ENCODE peak calls at places on chromosomes 13 and 19, in ten cellular contexts. One of them, this sample, is unnamed.

GRCh38 chr13:45194081-45194939 is 6.5 kb downstream of the KCTD4 start:
- DNase-seq in stomach: no peak
- DNase-seq in neural crest cell: no peak
- DNase-seq in cardiac muscle cell: peak
- DNase-seq in foreskin fibroblast: peak
- DNase-seq in CD4-positive, alpha-beta T cell: no peak
- DNase-seq in AG10803: peak
- DNase-seq in fibroblast of pulmonary artery: peak
- DNase-seq in mesothelial cell of epicardium: no peak
- DNase-seq in body of pancreas: peak
- DNase-seq in this sample: no peak

GRCh38 chr13:51147732-51148131 is 36.7 kb upstream of the C13orf42 start:
- DNase-seq in stomach: no peak
- DNase-seq in neural crest cell: no peak
- DNase-seq in cardiac muscle cell: no peak
- DNase-seq in foreskin fibroblast: no peak
- DNase-seq in CD4-positive, alpha-beta T cell: no peak
- DNase-seq in AG10803: no peak
- DNase-seq in fibroblast of pulmonary artery: no peak
- DNase-seq in mesothelial cell of epicardium: no peak
- DNase-seq in body of pancreas: no peak
- DNase-seq in this sample: no peak

GRCh38 chr13:103663996-103664395 is 597.8 kb upstream of the SLC10A2 start:
- DNase-seq in stomach: no peak
- DNase-seq in neural crest cell: no peak
- DNase-seq in cardiac muscle cell: no peak
- DNase-seq in foreskin fibroblast: no peak
- DNase-seq in CD4-positive, alpha-beta T cell: no peak
- DNase-seq in AG10803: no peak
- DNase-seq in fibroblast of pulmonary artery: no peak
- DNase-seq in mesothelial cell of epicardium: no peak
- DNase-seq in body of pancreas: no peak
- DNase-seq in this sample: no peak

GRCh38 chr19:46670874-46671273 is 9.9 kb upstream of the DACT3 start:
- DNase-seq in stomach: no peak
- DNase-seq in neural crest cell: no peak
- DNase-seq in cardiac muscle cell: no peak
- DNase-seq in foreskin fibroblast: peak
- DNase-seq in CD4-positive, alpha-beta T cell: no peak
- DNase-seq in AG10803: peak
- DNase-seq in fibroblast of pulmonary artery: peak
- DNase-seq in mesothelial cell of epicardium: no peak
- DNase-seq in body of pancreas: no peak
- DNase-seq in this sample: no peak

GRCh38 chr13:114259974-114260373 is 21.4 kb upstream of the UPF3A start:
- DNase-seq in stomach: no peak
- DNase-seq in neural crest cell: no peak
- DNase-seq in cardiac muscle cell: no peak
- DNase-seq in foreskin fibroblast: no peak
- DNase-seq in CD4-positive, alpha-beta T cell: no peak
- DNase-seq in AG10803: no peak
- DNase-seq in fibroblast of pulmonary artery: no peak
- DNase-seq in mesothelial cell of epicardium: no peak
- DNase-seq in body of pancreas: peak
- DNase-seq in this sample: no peak

GRCh38 chr19:3382460-3383100 is 16.2 kb downstream of the NFIC start:
- DNase-seq in stomach: no peak
- DNase-seq in neural crest cell: no peak
- DNase-seq in cardiac muscle cell: no peak
- DNase-seq in foreskin fibroblast: no peak
- DNase-seq in CD4-positive, alpha-beta T cell: no peak
- DNase-seq in AG10803: no peak
- DNase-seq in fibroblast of pulmonary artery: no peak
- DNase-seq in mesothelial cell of epicardium: no peak
- DNase-seq in body of pancreas: no peak
- DNase-seq in this sample: no peak

GRCh38 chr13:20713751-20714150 is 10.3 kb downstream of the IL17D start:
- DNase-seq in stomach: no peak
- DNase-seq in neural crest cell: no peak
- DNase-seq in cardiac muscle cell: peak
- DNase-seq in foreskin fibroblast: peak
- DNase-seq in CD4-positive, alpha-beta T cell: no peak
- DNase-seq in AG10803: peak
- DNase-seq in fibroblast of pulmonary artery: peak
- DNase-seq in mesothelial cell of epicardium: no peak
- DNase-seq in body of pancreas: no peak
- DNase-seq in this sample: no peak

GRCh38 chr19:32255566-32256295 is 89.7 kb upstream of the ZNF507 start:
- DNase-seq in stomach: no peak
- DNase-seq in neural crest cell: no peak
- DNase-seq in cardiac muscle cell: no peak
- DNase-seq in foreskin fibroblast: no peak
- DNase-seq in CD4-positive, alpha-beta T cell: no peak
- DNase-seq in AG10803: no peak
- DNase-seq in fibroblast of pulmonary artery: no peak
- DNase-seq in mesothelial cell of epicardium: no peak
- DNase-seq in body of pancreas: no peak
- DNase-seq in this sample: no peak

GRCh38 chr13:30654430-30654829 is 36.7 kb downstream of the USPL1 start:
- DNase-seq in stomach: no peak
- DNase-seq in neural crest cell: no peak
- DNase-seq in cardiac muscle cell: no peak
- DNase-seq in foreskin fibroblast: no peak
- DNase-seq in CD4-positive, alpha-beta T cell: no peak
- DNase-seq in AG10803: no peak
- DNase-seq in fibroblast of pulmonary artery: no peak
- DNase-seq in mesothelial cell of epicardium: no peak
- DNase-seq in body of pancreas: no peak
- DNase-seq in this sample: no peak

GRCh38 chr19:47145639-47146486 is 15.2 kb downstream of the SAE1 start:
- DNase-seq in stomach: no peak
- DNase-seq in neural crest cell: no peak
- DNase-seq in cardiac muscle cell: no peak
- DNase-seq in foreskin fibroblast: no peak
- DNase-seq in CD4-positive, alpha-beta T cell: no peak
- DNase-seq in AG10803: no peak
- DNase-seq in fibroblast of pulmonary artery: no peak
- DNase-seq in mesothelial cell of epicardium: no peak
- DNase-seq in body of pancreas: no peak
- DNase-seq in this sample: no peak

GRCh38 chr13:89796196-89796595 is 1551.3 kb upstream of the MIR17HG start:
- DNase-seq in stomach: no peak
- DNase-seq in neural crest cell: no peak
- DNase-seq in cardiac muscle cell: no peak
- DNase-seq in foreskin fibroblast: no peak
- DNase-seq in CD4-positive, alpha-beta T cell: no peak
- DNase-seq in AG10803: no peak
- DNase-seq in fibroblast of pulmonary artery: no peak
- DNase-seq in mesothelial cell of epicardium: no peak
- DNase-seq in body of pancreas: no peak
- DNase-seq in this sample: no peak

GRCh38 chr13:97005631-97006262 is 11.5 kb upstream of the OXGR1 start:
- DNase-seq in stomach: no peak
- DNase-seq in neural crest cell: no peak
- DNase-seq in cardiac muscle cell: peak
- DNase-seq in foreskin fibroblast: peak
- DNase-seq in CD4-positive, alpha-beta T cell: no peak
- DNase-seq in AG10803: peak
- DNase-seq in fibroblast of pulmonary artery: peak
- DNase-seq in mesothelial cell of epicardium: no peak
- DNase-seq in body of pancreas: no peak
- DNase-seq in this sample: no peak

GRCh38 chr13:35714588-35714987 is 238.1 kb upstream of the MAB21L1 start:
- DNase-seq in stomach: no peak
- DNase-seq in neural crest cell: peak
- DNase-seq in cardiac muscle cell: no peak
- DNase-seq in foreskin fibroblast: peak
- DNase-seq in CD4-positive, alpha-beta T cell: no peak
- DNase-seq in AG10803: no peak
- DNase-seq in fibroblast of pulmonary artery: no peak
- DNase-seq in mesothelial cell of epicardium: no peak
- DNase-seq in body of pancreas: peak
- DNase-seq in this sample: no peak

GRCh38 chr19:15479391-15480345 is at the start of gene PGLYRP2:
- DNase-seq in stomach: peak
- DNase-seq in neural crest cell: no peak
- DNase-seq in cardiac muscle cell: peak
- DNase-seq in foreskin fibroblast: no peak
- DNase-seq in CD4-positive, alpha-beta T cell: no peak
- DNase-seq in AG10803: no peak
- DNase-seq in fibroblast of pulmonary artery: peak
- DNase-seq in mesothelial cell of epicardium: no peak
- DNase-seq in body of pancreas: peak
- DNase-seq in this sample: no peak

GRCh38 chr13:48318014-48318713 is 14.6 kb downstream of the RB1 start:
- DNase-seq in stomach: no peak
- DNase-seq in neural crest cell: no peak
- DNase-seq in cardiac muscle cell: no peak
- DNase-seq in foreskin fibroblast: no peak
- DNase-seq in CD4-positive, alpha-beta T cell: no peak
- DNase-seq in AG10803: no peak
- DNase-seq in fibroblast of pulmonary artery: no peak
- DNase-seq in mesothelial cell of epicardium: no peak
- DNase-seq in body of pancreas: peak
- DNase-seq in this sample: no peak

GRCh38 chr19:45901432-45901903 is 945 bp downstream of the MYPOP start:
- DNase-seq in stomach: peak
- DNase-seq in neural crest cell: no peak
- DNase-seq in cardiac muscle cell: peak
- DNase-seq in foreskin fibroblast: peak
- DNase-seq in CD4-positive, alpha-beta T cell: no peak
- DNase-seq in AG10803: peak
- DNase-seq in fibroblast of pulmonary artery: peak
- DNase-seq in mesothelial cell of epicardium: peak
- DNase-seq in body of pancreas: peak
- DNase-seq in this sample: peak

GRCh38 chr19:56543776-56544175 is 5.0 kb downstream of the ZFP28 start:
- DNase-seq in stomach: no peak
- DNase-seq in neural crest cell: no peak
- DNase-seq in cardiac muscle cell: no peak
- DNase-seq in foreskin fibroblast: no peak
- DNase-seq in CD4-positive, alpha-beta T cell: no peak
- DNase-seq in AG10803: no peak
- DNase-seq in fibroblast of pulmonary artery: no peak
- DNase-seq in mesothelial cell of epicardium: no peak
- DNase-seq in body of pancreas: no peak
- DNase-seq in this sample: no peak

GRCh38 chr19:56547535-56547934 is 8.8 kb downstream of the ZFP28 start:
- DNase-seq in stomach: no peak
- DNase-seq in neural crest cell: no peak
- DNase-seq in cardiac muscle cell: no peak
- DNase-seq in foreskin fibroblast: no peak
- DNase-seq in CD4-positive, alpha-beta T cell: no peak
- DNase-seq in AG10803: no peak
- DNase-seq in fibroblast of pulmonary artery: no peak
- DNase-seq in mesothelial cell of epicardium: no peak
- DNase-seq in body of pancreas: no peak
- DNase-seq in this sample: no peak
- TF ChIP-seq CTCF in stomach: no peak
- TF ChIP-seq CTCF in neural crest cell: no peak
- TF ChIP-seq CTCF in cardiac muscle cell: no peak
- TF ChIP-seq CTCF in foreskin fibroblast: no peak
- TF ChIP-seq CTCF in CD4-positive, alpha-beta T cell: no peak
- TF ChIP-seq CTCF in AG10803: no peak
- TF ChIP-seq CTCF in fibroblast of pulmonary artery: no peak
- TF ChIP-seq CTCF in mesothelial cell of epicardium: no peak
- TF ChIP-seq CTCF in body of pancreas: no peak
- TF ChIP-seq CTCF in this sample: no peak

DNA sequence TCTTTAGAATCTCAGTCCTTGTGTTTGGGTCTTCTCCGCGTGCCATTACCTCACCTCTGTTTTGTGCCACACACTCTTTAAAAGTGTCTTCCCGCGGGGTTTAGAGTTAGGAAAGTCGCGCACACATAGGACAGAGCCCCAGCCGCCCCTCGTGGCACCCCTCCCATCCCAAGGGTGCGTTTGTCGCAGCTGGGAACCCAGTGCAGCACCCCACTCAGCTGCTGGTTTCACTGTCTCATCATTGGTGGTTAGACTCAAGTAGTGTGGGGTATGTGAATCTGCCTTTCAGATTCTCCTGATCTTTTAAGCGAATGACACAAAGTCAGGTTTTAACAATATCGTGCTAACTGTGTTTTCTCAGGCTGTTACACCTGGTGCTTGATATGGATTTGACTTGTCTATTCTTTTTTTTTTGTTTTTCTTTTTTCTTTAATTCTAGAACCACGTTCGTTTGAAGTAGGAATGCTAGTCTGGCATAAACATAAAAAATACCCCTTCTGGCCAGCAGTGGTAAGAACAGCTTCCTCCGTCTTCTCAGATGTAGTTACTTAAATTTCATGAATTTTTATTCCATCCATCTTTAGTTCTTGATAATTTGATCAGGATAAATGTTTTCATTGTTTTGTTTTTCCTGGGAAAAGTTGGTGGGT is 19.5 kb upstream of the NDUFS7 start:
- DNase-seq in stomach: no peak
- DNase-seq in neural crest cell: no peak
- DNase-seq in cardiac muscle cell: peak
- DNase-seq in foreskin fibroblast: peak
- DNase-seq in CD4-positive, alpha-beta T cell: no peak
- DNase-seq in AG10803: no peak
- DNase-seq in fibroblast of pulmonary artery: no peak
- DNase-seq in mesothelial cell of epicardium: no peak
- DNase-seq in body of pancreas: no peak
- DNase-seq in this sample: no peak
- TF ChIP-seq CTCF in stomach: no peak
- TF ChIP-seq CTCF in neural crest cell: peak
- TF ChIP-seq CTCF in cardiac muscle cell: no peak
- TF ChIP-seq CTCF in foreskin fibroblast: no peak
- TF ChIP-seq CTCF in CD4-positive, alpha-beta T cell: peak
- TF ChIP-seq CTCF in AG10803: peak
- TF ChIP-seq CTCF in fibroblast of pulmonary artery: peak
- TF ChIP-seq CTCF in mesothelial cell of epicardium: peak
- TF ChIP-seq CTCF in body of pancreas: no peak
- TF ChIP-seq CTCF in this sample: no peak

DNA sequence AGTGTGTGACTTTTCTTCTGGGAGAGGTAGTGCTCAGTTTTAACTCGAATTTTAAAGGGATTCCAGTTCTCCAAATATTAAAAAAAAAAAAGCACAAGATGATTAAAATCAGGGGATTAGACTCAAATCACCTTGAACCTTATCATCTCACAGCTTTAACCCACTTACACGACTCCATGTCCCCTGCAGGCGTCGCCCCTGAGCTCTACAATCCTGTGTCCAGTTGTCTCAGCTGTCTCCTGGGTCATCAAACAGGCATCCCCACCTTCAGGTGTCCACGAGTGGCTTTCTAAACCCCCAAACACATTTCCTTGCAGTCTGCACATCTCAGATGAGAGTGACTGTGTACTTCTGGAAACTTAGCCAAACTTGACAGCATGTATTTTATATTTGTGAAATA is 14.1 kb downstream of the ZNF808 start:
- DNase-seq in stomach: no peak
- DNase-seq in neural crest cell: no peak
- DNase-seq in cardiac muscle cell: no peak
- DNase-seq in foreskin fibroblast: no peak
- DNase-seq in CD4-positive, alpha-beta T cell: no peak
- DNase-seq in AG10803: no peak
- DNase-seq in fibroblast of pulmonary artery: no peak
- DNase-seq in mesothelial cell of epicardium: no peak
- DNase-seq in body of pancreas: no peak
- DNase-seq in this sample: no peak
- TF ChIP-seq CTCF in stomach: no peak
- TF ChIP-seq CTCF in neural crest cell: no peak
- TF ChIP-seq CTCF in cardiac muscle cell: no peak
- TF ChIP-seq CTCF in foreskin fibroblast: no peak
- TF ChIP-seq CTCF in CD4-positive, alpha-beta T cell: no peak
- TF ChIP-seq CTCF in AG10803: no peak
- TF ChIP-seq CTCF in fibroblast of pulmonary artery: no peak
- TF ChIP-seq CTCF in mesothelial cell of epicardium: no peak
- TF ChIP-seq CTCF in body of pancreas: no peak
- TF ChIP-seq CTCF in this sample: no peak

GRCh38 chr13:23770428-23770827 is 118.8 kb downstream of the MIPEP start:
- DNase-seq in stomach: no peak
- DNase-seq in neural crest cell: no peak
- DNase-seq in cardiac muscle cell: no peak
- DNase-seq in foreskin fibroblast: no peak
- DNase-seq in CD4-positive, alpha-beta T cell: no peak
- DNase-seq in AG10803: no peak
- DNase-seq in fibroblast of pulmonary artery: no peak
- DNase-seq in mesothelial cell of epicardium: no peak
- DNase-seq in body of pancreas: no peak
- DNase-seq in this sample: no peak
- TF ChIP-seq CTCF in stomach: no peak
- TF ChIP-seq CTCF in neural crest cell: no peak
- TF ChIP-seq CTCF in cardiac muscle cell: no peak
- TF ChIP-seq CTCF in foreskin fibroblast: no peak
- TF ChIP-seq CTCF in CD4-positive, alpha-beta T cell: no peak
- TF ChIP-seq CTCF in AG10803: no peak
- TF ChIP-seq CTCF in fibroblast of pulmonary artery: no peak
- TF ChIP-seq CTCF in mesothelial cell of epicardium: no peak
- TF ChIP-seq CTCF in body of pancreas: no peak
- TF ChIP-seq CTCF in this sample: no peak